ENCODE peak calls at places on chromosomes 5 and 9, in nine cellular contexts. I is sigmoid colon; G is stomach; M is transverse colon; X is heart left ventricle; B is esophagus squamous epithelium; Y is left lung; E is CD4-positive, alpha-beta T cell; V is lower lobe of right lung. C is an unnamed sample.

GRCh38 chr5:54944364-54944763 is 41.0 kb downstream of the ESM1 start:
- DNase-seq in I (no peak), G (no peak), M (no peak), X (no peak), B (no peak), Y (no peak), E (peak), V (no peak), C (no peak)

GRCh38 chr9:127884427-127884911 is 7.0 kb upstream of the AK1 start:
- DNase-seq in I (peak), G (peak), M (no peak), X (peak), B (no peak), Y (no peak), E (no peak), V (peak), C (no peak)

GRCh38 chr9:89278997-89279739 is 31.8 kb upstream of the CKS2 start:
- DNase-seq in I (no peak), G (no peak), M (no peak), X (no peak), B (no peak), Y (no peak), E (no peak), V (no peak), C (no peak)

GRCh38 chr9:121930970-121931369 is 162.1 kb downstream of the TTLL11 start:
- DNase-seq in I (no peak), G (no peak), M (no peak), X (no peak), B (no peak), Y (no peak), E (no peak), V (no peak), C (no peak)

GRCh38 chr5:147925020-147925419 is 18.7 kb upstream of the C5orf46 start:
- DNase-seq in I (no peak), G (no peak), M (no peak), X (no peak), B (no peak), Y (no peak), E (no peak), V (no peak), C (no peak)

GRCh38 chr5:141637266-141637692 is 482 bp downstream of the RELL2 start:
- DNase-seq in I (no peak), G (peak), M (peak), X (no peak), B (no peak), Y (no peak), E (peak), V (no peak), C (peak)

GRCh38 chr9:131995382-131995781 is 84.3 kb downstream of the MED27 start:
- DNase-seq in I (no peak), G (no peak), M (no peak), X (no peak), B (no peak), Y (no peak), E (no peak), V (no peak), C (no peak)

GRCh38 chr9:133489253-133490190 is 10.6 kb upstream of the SLC2A6 start:
- DNase-seq in I (no peak), G (no peak), M (no peak), X (no peak), B (no peak), Y (no peak), E (no peak), V (peak), C (no peak)

GRCh38 chr5:168020522-168021294 is 270.7 kb upstream of the WWC1 start:
- DNase-seq in I (no peak), G (no peak), M (no peak), X (no peak), B (no peak), Y (no peak), E (no peak), V (no peak), C (no peak)

GRCh38 chr9:121561385-121562222 is 62.0 kb upstream of the GGTA1 start:
- DNase-seq in I (no peak), G (no peak), M (no peak), X (no peak), B (no peak), Y (no peak), E (no peak), V (no peak), C (no peak)

GRCh38 chr9:100468041-100468440 is 4.9 kb upstream of the TMEFF1 start:
- DNase-seq in I (no peak), G (no peak), M (no peak), X (no peak), B (no peak), Y (no peak), E (no peak), V (no peak), C (no peak)

GRCh38 chr5:151094054-151094858 is 13.4 kb upstream of the TNIP1 start:
- DNase-seq in I (no peak), G (peak), M (peak), X (no peak), B (no peak), Y (no peak), E (no peak), V (no peak), C (peak)

GRCh38 chr5:926416-927171 is 33.9 kb downstream of the TRIP13 start:
- DNase-seq in I (peak), G (no peak), M (no peak), X (no peak), B (no peak), Y (no peak), E (no peak), V (no peak), C (no peak)

GRCh38 chr9:93114169-93114983 is 18.4 kb downstream of the CARD19 start:
- DNase-seq in I (peak), G (no peak), M (no peak), X (no peak), B (no peak), Y (peak), E (no peak), V (peak), C (no peak)

GRCh38 chr9:128276574-128277270 is 646 bp downstream of the SWI5 start:
- DNase-seq in I (peak), G (no peak), M (no peak), X (peak), B (no peak), Y (peak), E (no peak), V (no peak), C (no peak)

GRCh38 chr9:129981180-129981907 is 61.6 kb downstream of the FNBP1 start:
- DNase-seq in I (peak), G (no peak), M (peak), X (peak), B (no peak), Y (peak), E (no peak), V (peak), C (peak)

GRCh38 chr9:76657265-76657664 is 107.0 kb upstream of the PCA3 start:
- DNase-seq in I (no peak), G (no peak), M (no peak), X (no peak), B (no peak), Y (no peak), E (no peak), V (no peak), C (no peak)

GRCh38 chr5:127351418-127351817 is 60.8 kb downstream of the MEGF10 start:
- DNase-seq in I (no peak), G (no peak), M (no peak), X (no peak), B (no peak), Y (no peak), E (no peak), V (no peak), C (no peak)

GRCh38 chr9:108142142-108142503 is 652.6 kb upstream of the KLF4 start:
- DNase-seq in I (no peak), G (no peak), M (no peak), X (no peak), B (no peak), Y (no peak), E (no peak), V (no peak), C (no peak)

GRCh38 chr5:172508471-172509404 is 54.4 kb upstream of the SH3PXD2B start:
- DNase-seq in I (peak), G (no peak), M (peak), X (peak), B (no peak), Y (peak), E (no peak), V (no peak), C (peak)

GRCh38 chr5:129361441-129362025 is 98.6 kb upstream of the ADAMTS19 start:
- DNase-seq in I (no peak), G (no peak), M (no peak), X (no peak), B (no peak), Y (no peak), E (no peak), V (no peak), C (no peak)

GRCh38 chr9:124764774-124765438 is 6.2 kb downstream of the NR6A1 start:
- DNase-seq in I (no peak), G (no peak), M (no peak), X (no peak), B (no peak), Y (no peak), E (no peak), V (no peak), C (no peak)

DNA sequence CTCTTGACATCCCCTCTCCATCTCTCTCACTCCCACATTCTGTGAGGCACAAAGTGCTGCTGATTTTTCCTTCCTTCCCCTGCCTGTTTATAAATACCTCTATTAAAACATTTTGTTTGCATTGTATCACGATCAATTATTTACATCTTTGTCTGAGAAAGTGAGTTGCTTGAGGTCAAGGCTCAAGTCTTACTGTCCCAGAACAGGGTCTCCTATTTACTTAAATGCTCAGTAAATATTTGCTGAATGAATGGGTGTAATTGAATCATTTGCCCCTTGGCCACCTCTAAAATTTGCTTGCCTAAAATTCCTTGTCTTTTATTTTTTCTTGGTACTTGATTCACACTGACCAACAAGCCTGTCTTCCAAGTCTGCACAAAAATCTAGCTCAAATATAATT is 103.5 kb downstream of the ZNF462 start:
- DNase-seq in I (no peak), G (no peak), M (no peak), X (no peak), B (no peak), Y (no peak), E (no peak), V (no peak), C (no peak)
- H3K27ac ChIP-seq in I (no peak), G (no peak), M (no peak), X (no peak), B (no peak), Y (no peak), E (no peak), V (no peak), C (no peak)

GRCh38 chr9:116900543-116900942 is 213.4 kb downstream of the TRIM32 start:
- DNase-seq in I (no peak), G (no peak), M (no peak), X (no peak), B (no peak), Y (no peak), E (no peak), V (no peak), C (no peak)
- H3K27ac ChIP-seq in I (no peak), G (no peak), M (no peak), X (no peak), B (no peak), Y (no peak), E (no peak), V (no peak), C (no peak)

GRCh38 chr5:41778410-41778809 is 91.8 kb downstream of the OXCT1 start:
- DNase-seq in I (no peak), G (no peak), M (no peak), X (no peak), B (no peak), Y (no peak), E (no peak), V (no peak), C (no peak)
- H3K27ac ChIP-seq in I (no peak), G (no peak), M (no peak), X (no peak), B (no peak), Y (no peak), E (no peak), V (no peak), C (no peak)

GRCh38 chr9:14418262-14419200 is 104.6 kb upstream of the NFIB start:
- DNase-seq in I (no peak), G (no peak), M (no peak), X (no peak), B (no peak), Y (no peak), E (no peak), V (no peak), C (no peak)

GRCh38 chr9:14415947-14416346 is 102.0 kb upstream of the NFIB start:
- DNase-seq in I (no peak), G (no peak), M (no peak), X (no peak), B (no peak), Y (no peak), E (no peak), V (no peak), C (no peak)

GRCh38 chr9:14421291-14421690 is 107.3 kb upstream of the NFIB start:
- DNase-seq in I (no peak), G (no peak), M (no peak), X (no peak), B (no peak), Y (no peak), E (no peak), V (no peak), C (no peak)

GRCh38 chr9:14417230-14417629 is 103.3 kb upstream of the NFIB start:
- DNase-seq in I (no peak), G (no peak), M (no peak), X (no peak), B (no peak), Y (no peak), E (no peak), V (no peak), C (no peak)

GRCh38 chr9:14419302-14419937 is 105.5 kb upstream of the NFIB start:
- DNase-seq in I (no peak), G (no peak), M (no peak), X (no peak), B (no peak), Y (no peak), E (no peak), V (no peak), C (no peak)
- H3K27ac ChIP-seq in I (no peak), G (no peak), M (no peak), X (no peak), B (no peak), Y (no peak), E (no peak), V (no peak), C (no peak)